ENCODE peak calls at places on chromosomes 3 and 15, in eight cellular contexts. One of them, this sample, is unnamed.

GRCh38 chr3:132284756-132285619 is 32.2 kb upstream of the ACP3 start:
- DNase-seq in cardiac fibroblast: no peak
- DNase-seq in fibroblast of mammary gland: no peak
- DNase-seq in AG09309: no peak
- DNase-seq in A549: no peak
- DNase-seq in H7: peak
- DNase-seq in breast epithelium: no peak
- DNase-seq in AG10803: no peak
- DNase-seq in this sample: no peak

GRCh38 chr3:29279830-29280229 is 1.0 kb upstream of the RBMS3 start:
- DNase-seq in cardiac fibroblast: peak
- DNase-seq in fibroblast of mammary gland: peak
- DNase-seq in AG09309: no peak
- DNase-seq in A549: no peak
- DNase-seq in H7: no peak
- DNase-seq in breast epithelium: no peak
- DNase-seq in AG10803: peak
- DNase-seq in this sample: no peak

GRCh38 chr3:101902041-101902440 is 52.7 kb downstream of the NFKBIZ start:
- DNase-seq in cardiac fibroblast: peak
- DNase-seq in fibroblast of mammary gland: peak
- DNase-seq in AG09309: peak
- DNase-seq in A549: peak
- DNase-seq in H7: no peak
- DNase-seq in breast epithelium: no peak
- DNase-seq in AG10803: peak
- DNase-seq in this sample: no peak

GRCh38 chr3:52546111-52546901 is 9.9 kb downstream of the UQCC5 start:
- DNase-seq in cardiac fibroblast: peak
- DNase-seq in fibroblast of mammary gland: peak
- DNase-seq in AG09309: no peak
- DNase-seq in A549: no peak
- DNase-seq in H7: no peak
- DNase-seq in breast epithelium: no peak
- DNase-seq in AG10803: peak
- DNase-seq in this sample: no peak

GRCh38 chr15:59532770-59533379 is 78.7 kb upstream of the GCNT3 start:
- DNase-seq in cardiac fibroblast: peak
- DNase-seq in fibroblast of mammary gland: peak
- DNase-seq in AG09309: no peak
- DNase-seq in A549: peak
- DNase-seq in H7: peak
- DNase-seq in breast epithelium: no peak
- DNase-seq in AG10803: peak
- DNase-seq in this sample: no peak

GRCh38 chr15:75036269-75036668 is 12.9 kb downstream of the PPCDC start:
- DNase-seq in cardiac fibroblast: peak
- DNase-seq in fibroblast of mammary gland: peak
- DNase-seq in AG09309: no peak
- DNase-seq in A549: no peak
- DNase-seq in H7: peak
- DNase-seq in breast epithelium: no peak
- DNase-seq in AG10803: peak
- DNase-seq in this sample: no peak

GRCh38 chr3:30664449-30664848 is 58.0 kb downstream of the TGFBR2 start:
- DNase-seq in cardiac fibroblast: no peak
- DNase-seq in fibroblast of mammary gland: no peak
- DNase-seq in AG09309: no peak
- DNase-seq in A549: no peak
- DNase-seq in H7: no peak
- DNase-seq in breast epithelium: no peak
- DNase-seq in AG10803: no peak
- DNase-seq in this sample: no peak

GRCh38 chr3:94429517-94429916 is 366.7 kb downstream of the NSUN3 start:
- DNase-seq in cardiac fibroblast: peak
- DNase-seq in fibroblast of mammary gland: peak
- DNase-seq in AG09309: no peak
- DNase-seq in A549: no peak
- DNase-seq in H7: no peak
- DNase-seq in breast epithelium: no peak
- DNase-seq in AG10803: no peak
- DNase-seq in this sample: no peak

GRCh38 chr3:143084856-143085731 is 34.5 kb upstream of the CHST2 start:
- DNase-seq in cardiac fibroblast: peak
- DNase-seq in fibroblast of mammary gland: peak
- DNase-seq in AG09309: no peak
- DNase-seq in A549: no peak
- DNase-seq in H7: no peak
- DNase-seq in breast epithelium: no peak
- DNase-seq in AG10803: peak
- DNase-seq in this sample: no peak

GRCh38 chr3:30873667-30874066 is 20.8 kb downstream of the GADL1 start:
- DNase-seq in cardiac fibroblast: no peak
- DNase-seq in fibroblast of mammary gland: peak
- DNase-seq in AG09309: peak
- DNase-seq in A549: no peak
- DNase-seq in H7: no peak
- DNase-seq in breast epithelium: no peak
- DNase-seq in AG10803: peak
- DNase-seq in this sample: no peak

GRCh38 chr3:172268425-172268824 is 179.8 kb downstream of the GHSR start:
- DNase-seq in cardiac fibroblast: no peak
- DNase-seq in fibroblast of mammary gland: no peak
- DNase-seq in AG09309: no peak
- DNase-seq in A549: no peak
- DNase-seq in H7: no peak
- DNase-seq in breast epithelium: no peak
- DNase-seq in AG10803: no peak
- DNase-seq in this sample: no peak

DNA sequence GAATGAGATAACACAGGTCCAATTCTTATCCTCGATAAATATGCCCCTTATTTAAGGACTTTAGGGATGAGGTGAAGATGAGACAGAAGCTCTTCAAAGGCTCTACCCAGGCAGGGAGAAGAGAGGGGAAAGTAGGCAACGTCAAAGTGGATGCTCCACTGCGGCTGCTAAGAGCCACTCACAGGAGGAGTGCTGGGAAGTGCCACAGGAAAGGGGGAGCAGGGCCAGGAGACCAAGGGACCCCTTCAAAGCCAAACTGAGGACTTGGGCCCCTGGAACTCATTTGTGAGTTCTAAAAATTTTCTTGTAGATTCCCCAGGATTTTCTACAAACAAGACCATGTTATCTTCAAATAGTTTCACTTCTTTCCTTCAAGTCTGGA is 47.3 kb upstream of the ATG7 start:
- DNase-seq in cardiac fibroblast: no peak
- DNase-seq in fibroblast of mammary gland: no peak
- DNase-seq in AG09309: no peak
- DNase-seq in A549: no peak
- DNase-seq in H7: no peak
- DNase-seq in breast epithelium: no peak
- DNase-seq in AG10803: no peak
- DNase-seq in this sample: no peak
- H3K4me3 ChIP-seq in cardiac fibroblast: no peak
- H3K4me3 ChIP-seq in fibroblast of mammary gland: peak
- H3K4me3 ChIP-seq in AG09309: peak
- H3K4me3 ChIP-seq in A549: peak
- H3K4me3 ChIP-seq in H7: no peak
- H3K4me3 ChIP-seq in breast epithelium: peak
- H3K4me3 ChIP-seq in AG10803: peak
- H3K4me3 ChIP-seq in this sample: peak

DNA sequence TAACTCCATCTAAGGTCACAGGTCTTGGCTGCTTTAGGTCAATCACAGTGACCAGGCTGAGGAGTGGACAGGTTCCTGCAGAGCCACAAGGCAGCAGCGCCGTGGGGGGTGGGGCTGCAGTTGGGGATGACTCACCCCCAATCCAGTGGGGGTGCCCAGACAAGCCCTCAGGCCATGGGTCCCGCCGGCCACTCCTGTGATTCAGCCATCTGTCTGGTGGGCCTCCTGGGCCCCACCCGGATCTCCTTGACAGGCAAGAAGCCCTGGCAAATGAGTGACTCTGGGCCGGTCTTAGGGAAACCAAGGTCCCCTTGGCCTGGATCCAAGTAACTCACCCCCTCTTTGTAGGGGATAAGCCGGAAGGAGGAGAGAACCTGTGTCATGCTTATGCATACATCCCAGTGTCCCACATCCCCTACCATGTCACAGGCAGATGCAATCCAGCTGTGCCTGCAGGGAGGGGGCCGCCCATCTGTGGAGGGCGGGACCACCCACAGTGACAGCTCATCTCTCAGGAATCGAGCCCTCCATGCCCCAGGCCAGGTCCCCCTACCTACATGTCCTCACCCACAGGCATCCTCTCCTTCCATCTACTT is 495 bp upstream of the COL7A1 start:
- DNase-seq in cardiac fibroblast: peak
- DNase-seq in fibroblast of mammary gland: peak
- DNase-seq in AG09309: peak
- DNase-seq in A549: peak
- DNase-seq in H7: peak
- DNase-seq in breast epithelium: peak
- DNase-seq in AG10803: peak
- DNase-seq in this sample: peak
- H3K4me3 ChIP-seq in cardiac fibroblast: no peak
- H3K4me3 ChIP-seq in fibroblast of mammary gland: peak
- H3K4me3 ChIP-seq in AG09309: peak
- H3K4me3 ChIP-seq in A549: peak
- H3K4me3 ChIP-seq in H7: no peak
- H3K4me3 ChIP-seq in breast epithelium: peak
- H3K4me3 ChIP-seq in AG10803: peak
- H3K4me3 ChIP-seq in this sample: peak

GRCh38 chr3:195895078-195895899 is 13.1 kb downstream of the TNK2 start:
- DNase-seq in cardiac fibroblast: peak
- DNase-seq in fibroblast of mammary gland: no peak
- DNase-seq in AG09309: no peak
- DNase-seq in A549: peak
- DNase-seq in H7: peak
- DNase-seq in breast epithelium: no peak
- DNase-seq in AG10803: peak
- DNase-seq in this sample: no peak
- H3K4me3 ChIP-seq in cardiac fibroblast: peak
- H3K4me3 ChIP-seq in fibroblast of mammary gland: peak
- H3K4me3 ChIP-seq in AG09309: peak
- H3K4me3 ChIP-seq in A549: peak
- H3K4me3 ChIP-seq in H7: peak
- H3K4me3 ChIP-seq in breast epithelium: peak
- H3K4me3 ChIP-seq in AG10803: peak
- H3K4me3 ChIP-seq in this sample: peak

GRCh38 chr3:156148345-156148945 is 28.1 kb downstream of the KCNAB1 start:
- DNase-seq in cardiac fibroblast: no peak
- DNase-seq in fibroblast of mammary gland: no peak
- DNase-seq in AG09309: no peak
- DNase-seq in A549: no peak
- DNase-seq in H7: no peak
- DNase-seq in breast epithelium: no peak
- DNase-seq in AG10803: no peak
- DNase-seq in this sample: no peak

GRCh38 chr3:156149781-156150375 is 29.5 kb downstream of the KCNAB1 start:
- DNase-seq in cardiac fibroblast: no peak
- DNase-seq in fibroblast of mammary gland: no peak
- DNase-seq in AG09309: no peak
- DNase-seq in A549: no peak
- DNase-seq in H7: no peak
- DNase-seq in breast epithelium: no peak
- DNase-seq in AG10803: peak
- DNase-seq in this sample: no peak

GRCh38 chr3:156151824-156152428 is 31.5 kb downstream of the KCNAB1 start:
- DNase-seq in cardiac fibroblast: peak
- DNase-seq in fibroblast of mammary gland: peak
- DNase-seq in AG09309: no peak
- DNase-seq in A549: peak
- DNase-seq in H7: peak
- DNase-seq in breast epithelium: peak
- DNase-seq in AG10803: peak
- DNase-seq in this sample: peak

GRCh38 chr3:156150434-156151066 is 30.2 kb downstream of the KCNAB1 start:
- DNase-seq in cardiac fibroblast: peak
- DNase-seq in fibroblast of mammary gland: peak
- DNase-seq in AG09309: no peak
- DNase-seq in A549: peak
- DNase-seq in H7: peak
- DNase-seq in breast epithelium: no peak
- DNase-seq in AG10803: peak
- DNase-seq in this sample: no peak

DNA sequence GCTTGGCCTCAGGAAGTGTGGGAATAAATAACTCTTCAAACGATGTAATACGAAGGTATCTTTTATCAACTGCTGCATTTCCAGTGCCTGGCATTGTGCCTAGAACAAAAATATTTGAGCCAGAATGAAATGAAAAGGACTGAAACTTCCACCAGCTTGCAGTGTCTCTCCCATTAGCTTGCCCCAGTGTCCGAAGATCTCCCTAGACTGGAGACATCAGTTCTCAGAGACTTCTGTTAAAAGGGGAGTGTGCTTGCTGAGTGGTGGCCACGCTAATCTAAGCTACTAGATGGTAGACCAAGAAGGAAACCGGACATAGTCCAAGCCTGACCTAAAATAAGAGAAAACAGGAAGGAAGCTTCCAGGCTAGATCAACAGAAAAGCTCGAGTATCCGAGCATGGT is 28.6 kb downstream of the KCNAB1 start:
- DNase-seq in cardiac fibroblast: peak
- DNase-seq in fibroblast of mammary gland: peak
- DNase-seq in AG09309: no peak
- DNase-seq in A549: no peak
- DNase-seq in H7: no peak
- DNase-seq in breast epithelium: no peak
- DNase-seq in AG10803: peak
- DNase-seq in this sample: no peak
- H3K4me3 ChIP-seq in cardiac fibroblast: no peak
- H3K4me3 ChIP-seq in fibroblast of mammary gland: no peak
- H3K4me3 ChIP-seq in AG09309: no peak
- H3K4me3 ChIP-seq in A549: no peak
- H3K4me3 ChIP-seq in H7: no peak
- H3K4me3 ChIP-seq in breast epithelium: no peak
- H3K4me3 ChIP-seq in AG10803: no peak
- H3K4me3 ChIP-seq in this sample: peak

DNA sequence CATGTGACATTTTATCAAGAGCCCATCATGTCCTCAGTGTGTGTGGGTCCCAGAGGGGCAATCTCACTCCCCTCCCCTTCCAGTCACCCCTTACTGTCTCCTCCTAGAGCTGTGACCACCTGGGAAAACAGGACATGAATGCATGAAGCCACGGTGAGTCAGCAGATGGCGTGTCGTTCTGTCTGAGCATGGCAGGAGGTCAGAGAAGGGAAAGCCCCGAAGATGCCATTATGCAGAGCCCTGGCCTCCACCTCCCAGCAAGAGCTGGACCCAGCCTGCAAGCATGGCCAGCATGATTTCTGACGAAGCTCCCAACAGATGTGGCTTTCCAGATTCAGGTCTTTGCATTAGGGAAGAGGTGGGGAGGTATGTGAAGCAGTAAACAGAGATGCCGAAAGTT is 118.4 kb downstream of the TLE3 start:
- DNase-seq in cardiac fibroblast: peak
- DNase-seq in fibroblast of mammary gland: peak
- DNase-seq in AG09309: no peak
- DNase-seq in A549: peak
- DNase-seq in H7: peak
- DNase-seq in breast epithelium: no peak
- DNase-seq in AG10803: no peak
- DNase-seq in this sample: no peak
- H3K4me3 ChIP-seq in cardiac fibroblast: no peak
- H3K4me3 ChIP-seq in fibroblast of mammary gland: no peak
- H3K4me3 ChIP-seq in AG09309: no peak
- H3K4me3 ChIP-seq in A549: no peak
- H3K4me3 ChIP-seq in H7: no peak
- H3K4me3 ChIP-seq in breast epithelium: no peak
- H3K4me3 ChIP-seq in AG10803: no peak
- H3K4me3 ChIP-seq in this sample: no peak